ENCODE peak calls at places on chromosomes 3 and 15, in seven cellular contexts. P, W, J, V, C, X and U are unnamed samples.

GRCh38 chr3:45968706-45969105 is 25.4 kb downstream of the CXCR6 start:
- DNase-seq in C (no peak), V (no peak), P (no peak), J (no peak), X (no peak), W (no peak), U (no peak)

GRCh38 chr3:138971766-138972320 is 24.8 kb downstream of the FOXL2NB start:
- DNase-seq in P (no peak), C (peak), X (no peak), J (no peak), W (no peak), V (no peak), U (no peak)

GRCh38 chr3:43316783-43317460 is 30.6 kb downstream of the SNRK start:
- DNase-seq in J (no peak), P (no peak), V (no peak), X (no peak), W (no peak), C (no peak), U (no peak)

GRCh38 chr3:197317250-197317963 is 19.0 kb upstream of the DLG1 start:
- DNase-seq in P (no peak), J (peak), V (no peak), C (peak), X (no peak), W (no peak), U (no peak)

GRCh38 chr3:73094127-73094526 is 32.7 kb downstream of the EBLN2 start:
- DNase-seq in W (no peak), X (no peak), C (peak), P (no peak), J (peak), V (no peak), U (no peak)

GRCh38 chr3:179196098-179196497 is 47.9 kb downstream of the PIK3CA start:
- DNase-seq in J (peak), C (peak), V (no peak), W (peak), X (no peak), P (no peak), U (no peak)

GRCh38 chr3:126969586-126969985 is 13.3 kb upstream of the PLXNA1 start:
- DNase-seq in V (no peak), J (no peak), X (no peak), P (no peak), W (no peak), C (peak), U (no peak)

GRCh38 chr3:14832975-14833722 is 14.4 kb downstream of the FGD5 start:
- DNase-seq in J (no peak), P (no peak), V (no peak), W (no peak), X (no peak), C (peak), U (no peak)

GRCh38 chr15:47434641-47435040 is 282.7 kb upstream of the SEMA6D start:
- DNase-seq in W (no peak), C (peak), V (no peak), X (no peak), J (no peak), P (no peak), U (no peak)

GRCh38 chr3:38755130-38755529 is 60.9 kb downstream of the SCN10A start:
- DNase-seq in C (no peak), J (peak), W (no peak), V (peak), P (no peak), X (no peak), U (no peak)

GRCh38 chr15:90411176-90411575 is 23.1 kb downstream of the IQGAP1 start:
- DNase-seq in P (no peak), V (no peak), J (no peak), C (no peak), X (no peak), W (no peak), U (no peak)

GRCh38 chr3:183085634-183086390 is 13.5 kb downstream of the MCCC1 start:
- DNase-seq in P (peak), V (peak), C (peak), W (peak), X (no peak), J (peak), U (no peak)

GRCh38 chr3:184620101-184620798 is 58.7 kb downstream of the EPHB3 start:
- DNase-seq in W (no peak), X (no peak), J (peak), V (no peak), C (peak), P (no peak), U (no peak)

GRCh38 chr3:170471149-170471548 is 52.5 kb downstream of the CLDN11 start:
- DNase-seq in V (no peak), J (no peak), X (no peak), C (no peak), P (no peak), W (no peak), U (no peak)

GRCh38 chr15:77744398-77744797 is 111.7 kb upstream of the LINGO1 start:
- DNase-seq in X (no peak), C (no peak), J (no peak), W (no peak), P (no peak), V (peak), U (no peak)

GRCh38 chr15:41154412-41154811 is 38.3 kb upstream of the INO80 start:
- DNase-seq in V (no peak), X (no peak), W (no peak), C (peak), J (no peak), P (no peak), U (no peak)

GRCh38 chr3:31010491-31010890 is 116.0 kb upstream of the GADL1 start:
- DNase-seq in J (peak), W (no peak), P (no peak), V (no peak), C (peak), X (no peak), U (no peak)

GRCh38 chr3:101781166-101781565 is 2.2 kb downstream of the NXPE3 start:
- DNase-seq in C (no peak), P (no peak), W (no peak), J (no peak), V (no peak), X (no peak), U (no peak)

GRCh38 chr15:58114388-58114787 is 23.8 kb upstream of the AQP9 start:
- DNase-seq in J (no peak), C (no peak), P (no peak), V (no peak), X (no peak), W (no peak), U (no peak)

GRCh38 chr15:77402740-77403379 is 17.0 kb downstream of the PEAK1 start:
- DNase-seq in P (no peak), X (no peak), C (peak), W (no peak), V (no peak), J (peak), U (no peak)

GRCh38 chr3:98573231-98573728 is 20.1 kb downstream of the CPOX start:
- DNase-seq in X (no peak), J (peak), C (peak), P (no peak), V (no peak), W (no peak), U (no peak)

GRCh38 chr15:95869920-95870319 is 460.6 kb upstream of the NR2F2 start:
- DNase-seq in V (no peak), X (no peak), P (no peak), C (no peak), J (no peak), W (peak), U (no peak)

GRCh38 chr15:74787251-74788041 is 5.6 kb downstream of the CSK start:
- DNase-seq in W (peak), J (peak), V (peak), X (no peak), P (peak), C (peak), U (peak)

GRCh38 chr3:128498901-128499530 is 6.0 kb upstream of the GATA2 start:
- DNase-seq in W (no peak), X (no peak), J (no peak), V (no peak), C (no peak), P (peak), U (no peak)

GRCh38 chr3:45939341-45939771 is 3.9 kb upstream of the CXCR6 start:
- DNase-seq in X (no peak), J (peak), V (no peak), W (no peak), C (peak), P (no peak), U (no peak)

GRCh38 chr3:46129588-46130272 is 78.4 kb downstream of the CCR1 start:
- DNase-seq in V (no peak), P (no peak), J (no peak), W (peak), C (no peak), X (no peak), U (no peak)

GRCh38 chr3:47731066-47731465 is 50.6 kb downstream of the SMARCC1 start:
- DNase-seq in J (no peak), C (no peak), X (no peak), V (no peak), W (no peak), P (no peak), U (no peak)

GRCh38 chr3:100097919-100098896 is 16.1 kb downstream of the FILIP1L start:
- DNase-seq in V (peak), J (no peak), W (no peak), P (no peak), X (peak), C (no peak), U (no peak)

GRCh38 chr3:86887876-86888275 is 103.1 kb downstream of the VGLL3 start:
- DNase-seq in W (no peak), C (no peak), J (no peak), X (no peak), V (no peak), P (no peak), U (no peak)